ENCODE peak calls at places on chromosomes 16 and 17, in five cellular contexts. V is RKO, Z is Daoy, N is RWPE1, X is H7. P is an unnamed sample.

GRCh38 chr17:44324571-44325275 is at the start of gene SLC25A39:
- DNase-seq in Z (peak; percentile 92), V (peak; percentile 92), X (peak; percentile 98), N (peak; percentile 88), P (peak; percentile 95)

GRCh38 chr16:73032548-73033270 is 15.2 kb downstream of the ZFHX3 start:
- DNase-seq in Z (no peak), X (peak; percentile 76), V (no peak), N (no peak), P (no peak)

GRCh38 chr16:71282943-71283342 is 6.3 kb downstream of the CMTR2 start:
- DNase-seq in N (no peak), X (no peak), Z (no peak), V (peak; percentile 90), P (no peak)

GRCh38 chr16:3945751-3946603 is 65.5 kb upstream of the CREBBP start:
- DNase-seq in N (peak; percentile 77), X (peak; percentile 20), Z (peak; percentile 94), V (peak; percentile 70), P (peak; percentile 88)

GRCh38 chr17:5234645-5235576 is at the start of gene SCIMP:
- DNase-seq in N (no peak), X (no peak), Z (no peak), V (no peak), P (no peak)

GRCh38 chr16:80932725-80933124 is 74.0 kb downstream of the CMC2 start:
- DNase-seq in Z (peak; percentile 72), V (peak; percentile 72), X (peak; percentile 39), N (peak; percentile 34), P (peak; percentile 73)

GRCh38 chr16:12775689-12776236 is 27.9 kb downstream of the CPPED1 start:
- DNase-seq in Z (no peak), V (no peak), X (no peak), N (no peak), P (no peak)

GRCh38 chr16:89906141-89907025 is 12.3 kb upstream of the MC1R start:
- DNase-seq in Z (no peak), N (no peak), V (peak; percentile 32), X (no peak), P (no peak)

GRCh38 chr16:11405331-11406176 is 60.3 kb downstream of the RMI2 start:
- DNase-seq in N (no peak), Z (peak; percentile 15), V (peak; percentile 25), X (peak; percentile 89), P (peak; percentile 34)

GRCh38 chr16:11546522-11547485 is 39.9 kb downstream of the LITAF start:
- DNase-seq in Z (no peak), X (no peak), V (no peak), N (no peak), P (no peak)

GRCh38 chr17:35752471-35752870 is 568 bp downstream of the GAS2L2 start:
- DNase-seq in V (no peak), X (no peak), N (no peak), Z (no peak), P (no peak)

GRCh38 chr16:66681676-66682075 is 14.9 kb downstream of the CMTM4 start:
- DNase-seq in N (peak; percentile 64), V (no peak), X (no peak), Z (no peak), P (no peak)

GRCh38 chr17:30600062-30600829 is 123.0 kb downstream of the GOSR1 start:
- DNase-seq in N (peak; percentile 88), X (peak; percentile 95), V (peak; percentile 81), Z (peak; percentile 89), P (peak; percentile 94)

GRCh38 chr16:47565454-47565853 is 104.3 kb downstream of the PHKB start:
- DNase-seq in V (no peak), N (peak; percentile 39), X (no peak), Z (peak; percentile 61), P (peak; percentile 17)

GRCh38 chr16:71499775-71500364 is 10.7 kb upstream of the ZNF19 start:
- DNase-seq in V (peak; percentile 77), N (peak; percentile 59), Z (peak; percentile 44), X (peak; percentile 66), P (peak; percentile 83)

GRCh38 chr16:19290860-19291259 is 5.3 kb downstream of the CLEC19A start:
- DNase-seq in V (no peak), Z (no peak), X (no peak), N (no peak), P (no peak)

GRCh38 chr16:88978608-88979346 is 1.8 kb upstream of the CBFA2T3 start:
- DNase-seq in N (no peak), X (no peak), V (no peak), Z (no peak), P (no peak)

GRCh38 chr16:81645303-81645702 is 133.8 kb upstream of the PLCG2 start:
- DNase-seq in X (peak; percentile 54), Z (peak; percentile 90), V (no peak), N (peak; percentile 60), P (peak; percentile 55)

GRCh38 chr17:66904760-66905637 is 59.5 kb upstream of the CACNG4 start:
- DNase-seq in N (peak; percentile 71), X (no peak), V (no peak), Z (peak; percentile 71), P (peak; percentile 75)

GRCh38 chr16:48501516-48502377 is 108.2 kb downstream of the N4BP1 start:
- DNase-seq in N (no peak), Z (no peak), V (peak; percentile 9), X (no peak), P (no peak)

GRCh38 chr17:5615476-5615875 is 31.2 kb upstream of the NLRP1 start:
- DNase-seq in X (no peak), V (no peak), N (no peak), Z (no peak), P (no peak)

GRCh38 chr17:32955155-32955554 is 27.2 kb downstream of the TMEM98 start:
- DNase-seq in N (no peak), X (no peak), Z (no peak), V (no peak), P (no peak)

GRCh38 chr16:79659352-79659751 is 58.8 kb upstream of the MAF start:
- DNase-seq in N (no peak), V (no peak), Z (no peak), X (no peak), P (no peak)

GRCh38 chr16:61263400-61263799 is 772.8 kb downstream of the CDH8 start:
- DNase-seq in V (no peak), N (no peak), X (peak; percentile 9), Z (no peak), P (no peak)

GRCh38 chr16:89782489-89782888 is 34.0 kb downstream of the FANCA start:
- DNase-seq in N (no peak), Z (no peak), X (no peak), V (no peak), P (no peak)

GRCh38 chr17:41167561-41167960 is 460 bp downstream of the KRTAP4-3 start:
- DNase-seq in V (no peak), X (no peak), N (no peak), Z (no peak), P (no peak)

GRCh38 chr17:7328840-7329359 is at the start of gene NEURL4:
- DNase-seq in V (peak; percentile 43), X (no peak), N (peak; percentile 34), Z (no peak), P (no peak)

GRCh38 chr17:43536236-43537088 is 9.7 kb downstream of the ETV4 start:
- DNase-seq in X (no peak), Z (peak; percentile 56), V (no peak), N (peak; percentile 55), P (peak; percentile 54)

GRCh38 chr17:59746849-59747445 is 39.5 kb downstream of the VMP1 start:
- DNase-seq in X (peak; percentile 24), N (peak; percentile 30), V (peak; percentile 72), Z (peak; percentile 33), P (peak; percentile 61)

GRCh38 chr17:142102-142661 is 4.8 kb downstream of the SCGB1C2 start:
- DNase-seq in V (peak; percentile 20), X (no peak), Z (peak; percentile 37), N (peak; percentile 27), P (peak; percentile 38)

GRCh38 chr16:56662357-56663354 is 4.9 kb downstream of the MT1F start:
- DNase-seq in Z (no peak), V (no peak), N (no peak), X (peak; percentile 68), P (no peak)

GRCh38 chr16:13935408-13935807 is 15.5 kb downstream of the ERCC4 start:
- DNase-seq in V (no peak), Z (no peak), X (peak; percentile 57), N (no peak), P (no peak)

P was measured in HTR-8/SVneo.